ENCODE peak calls at places on chromosomes 1 and 21, in nine cellular contexts. One of them, this sample, is unnamed.

GRCh38 chr1:212293579-212293978 is 8.4 kb downstream of the PPP2R5A start:
- DNase-seq in KG1: no peak
- DNase-seq in psoas muscle: no peak
- DNase-seq in CMK: no peak
- DNase-seq in HEK293T: no peak
- DNase-seq in AG10803: peak
- DNase-seq in naive thymus-derived CD4-positive, alpha-beta T cell: no peak
- DNase-seq in Ammon's horn: no peak
- DNase-seq in Calu3: no peak
- DNase-seq in this sample: no peak

GRCh38 chr1:203189951-203190352 is 3.4 kb upstream of the CHI3L1 start:
- DNase-seq in KG1: no peak
- DNase-seq in psoas muscle: no peak
- DNase-seq in CMK: no peak
- DNase-seq in HEK293T: no peak
- DNase-seq in AG10803: peak
- DNase-seq in naive thymus-derived CD4-positive, alpha-beta T cell: no peak
- DNase-seq in Ammon's horn: no peak
- DNase-seq in Calu3: no peak
- DNase-seq in this sample: no peak

GRCh38 chr21:33850985-33851384 is 64.6 kb downstream of the ATP5PO start:
- DNase-seq in KG1: no peak
- DNase-seq in psoas muscle: no peak
- DNase-seq in CMK: no peak
- DNase-seq in HEK293T: no peak
- DNase-seq in AG10803: no peak
- DNase-seq in naive thymus-derived CD4-positive, alpha-beta T cell: no peak
- DNase-seq in Ammon's horn: no peak
- DNase-seq in Calu3: no peak
- DNase-seq in this sample: no peak

GRCh38 chr1:33657833-33658232 is 185.4 kb downstream of the ZSCAN20 start:
- DNase-seq in KG1: no peak
- DNase-seq in psoas muscle: no peak
- DNase-seq in CMK: no peak
- DNase-seq in HEK293T: no peak
- DNase-seq in AG10803: no peak
- DNase-seq in naive thymus-derived CD4-positive, alpha-beta T cell: no peak
- DNase-seq in Ammon's horn: no peak
- DNase-seq in Calu3: no peak
- DNase-seq in this sample: no peak

GRCh38 chr21:43196789-43197188 is 28.0 kb downstream of the CRYAA start:
- DNase-seq in KG1: no peak
- DNase-seq in psoas muscle: no peak
- DNase-seq in CMK: no peak
- DNase-seq in HEK293T: no peak
- DNase-seq in AG10803: no peak
- DNase-seq in naive thymus-derived CD4-positive, alpha-beta T cell: no peak
- DNase-seq in Ammon's horn: no peak
- DNase-seq in Calu3: peak
- DNase-seq in this sample: no peak

GRCh38 chr1:94514095-94514727 is 27.3 kb downstream of the F3 start:
- DNase-seq in KG1: no peak
- DNase-seq in psoas muscle: no peak
- DNase-seq in CMK: no peak
- DNase-seq in HEK293T: peak
- DNase-seq in AG10803: no peak
- DNase-seq in naive thymus-derived CD4-positive, alpha-beta T cell: no peak
- DNase-seq in Ammon's horn: peak
- DNase-seq in Calu3: peak
- DNase-seq in this sample: no peak

GRCh38 chr1:225462714-225463574 is 35.1 kb upstream of the LBR start:
- DNase-seq in KG1: no peak
- DNase-seq in psoas muscle: no peak
- DNase-seq in CMK: no peak
- DNase-seq in HEK293T: no peak
- DNase-seq in AG10803: no peak
- DNase-seq in naive thymus-derived CD4-positive, alpha-beta T cell: no peak
- DNase-seq in Ammon's horn: no peak
- DNase-seq in Calu3: no peak
- DNase-seq in this sample: no peak

GRCh38 chr1:155008015-155008941 is 5.7 kb downstream of the ZBTB7B start:
- DNase-seq in KG1: no peak
- DNase-seq in psoas muscle: no peak
- DNase-seq in CMK: no peak
- DNase-seq in HEK293T: no peak
- DNase-seq in AG10803: no peak
- DNase-seq in naive thymus-derived CD4-positive, alpha-beta T cell: no peak
- DNase-seq in Ammon's horn: no peak
- DNase-seq in Calu3: no peak
- DNase-seq in this sample: no peak

GRCh38 chr21:31795992-31796391 is 64.1 kb upstream of the SCAF4 start:
- DNase-seq in KG1: no peak
- DNase-seq in psoas muscle: no peak
- DNase-seq in CMK: no peak
- DNase-seq in HEK293T: no peak
- DNase-seq in AG10803: no peak
- DNase-seq in naive thymus-derived CD4-positive, alpha-beta T cell: no peak
- DNase-seq in Ammon's horn: no peak
- DNase-seq in Calu3: no peak
- DNase-seq in this sample: no peak

GRCh38 chr1:152777510-152778137 is 2.7 kb downstream of the LCE1F start:
- DNase-seq in KG1: no peak
- DNase-seq in psoas muscle: no peak
- DNase-seq in CMK: no peak
- DNase-seq in HEK293T: peak
- DNase-seq in AG10803: peak
- DNase-seq in naive thymus-derived CD4-positive, alpha-beta T cell: no peak
- DNase-seq in Ammon's horn: no peak
- DNase-seq in Calu3: peak
- DNase-seq in this sample: no peak

GRCh38 chr1:63663301-63663700 is 70.1 kb downstream of the PGM1 start:
- DNase-seq in KG1: no peak
- DNase-seq in psoas muscle: no peak
- DNase-seq in CMK: no peak
- DNase-seq in HEK293T: no peak
- DNase-seq in AG10803: peak
- DNase-seq in naive thymus-derived CD4-positive, alpha-beta T cell: no peak
- DNase-seq in Ammon's horn: no peak
- DNase-seq in Calu3: peak
- DNase-seq in this sample: no peak

GRCh38 chr1:13513063-13513884 is 529 bp downstream of the LRRC38 start:
- DNase-seq in KG1: no peak
- DNase-seq in psoas muscle: no peak
- DNase-seq in CMK: no peak
- DNase-seq in HEK293T: no peak
- DNase-seq in AG10803: no peak
- DNase-seq in naive thymus-derived CD4-positive, alpha-beta T cell: no peak
- DNase-seq in Ammon's horn: no peak
- DNase-seq in Calu3: no peak
- DNase-seq in this sample: no peak

GRCh38 chr1:159906960-159907359 is 7.0 kb upstream of the CFAP45 start:
- DNase-seq in KG1: no peak
- DNase-seq in psoas muscle: no peak
- DNase-seq in CMK: no peak
- DNase-seq in HEK293T: no peak
- DNase-seq in AG10803: no peak
- DNase-seq in naive thymus-derived CD4-positive, alpha-beta T cell: no peak
- DNase-seq in Ammon's horn: no peak
- DNase-seq in Calu3: peak
- DNase-seq in this sample: no peak

GRCh38 chr1:95278173-95278988 is 44.4 kb downstream of the RWDD3 start:
- DNase-seq in KG1: no peak
- DNase-seq in psoas muscle: no peak
- DNase-seq in CMK: no peak
- DNase-seq in HEK293T: no peak
- DNase-seq in AG10803: no peak
- DNase-seq in naive thymus-derived CD4-positive, alpha-beta T cell: no peak
- DNase-seq in Ammon's horn: no peak
- DNase-seq in Calu3: no peak
- DNase-seq in this sample: no peak

GRCh38 chr1:88943221-88943620 is 49.2 kb downstream of the KYAT3 start:
- DNase-seq in KG1: no peak
- DNase-seq in psoas muscle: no peak
- DNase-seq in CMK: no peak
- DNase-seq in HEK293T: no peak
- DNase-seq in AG10803: no peak
- DNase-seq in naive thymus-derived CD4-positive, alpha-beta T cell: no peak
- DNase-seq in Ammon's horn: no peak
- DNase-seq in Calu3: no peak
- DNase-seq in this sample: no peak

GRCh38 chr21:27268290-27268689 is 301.4 kb upstream of the ADAMTS5 start:
- DNase-seq in KG1: no peak
- DNase-seq in psoas muscle: no peak
- DNase-seq in CMK: no peak
- DNase-seq in HEK293T: no peak
- DNase-seq in AG10803: peak
- DNase-seq in naive thymus-derived CD4-positive, alpha-beta T cell: no peak
- DNase-seq in Ammon's horn: no peak
- DNase-seq in Calu3: no peak
- DNase-seq in this sample: peak

GRCh38 chr1:236176337-236177336 is 34.3 kb downstream of the GPR137B start:
- DNase-seq in KG1: no peak
- DNase-seq in psoas muscle: no peak
- DNase-seq in CMK: no peak
- DNase-seq in HEK293T: no peak
- DNase-seq in AG10803: no peak
- DNase-seq in naive thymus-derived CD4-positive, alpha-beta T cell: no peak
- DNase-seq in Ammon's horn: peak
- DNase-seq in Calu3: peak
- DNase-seq in this sample: peak

GRCh38 chr1:37605806-37606474 is 10.2 kb upstream of the GNL2 start:
- DNase-seq in KG1: no peak
- DNase-seq in psoas muscle: no peak
- DNase-seq in CMK: no peak
- DNase-seq in HEK293T: no peak
- DNase-seq in AG10803: peak
- DNase-seq in naive thymus-derived CD4-positive, alpha-beta T cell: no peak
- DNase-seq in Ammon's horn: no peak
- DNase-seq in Calu3: no peak
- DNase-seq in this sample: no peak

GRCh38 chr1:20291621-20292020 is 946 bp downstream of the VWA5B1 start:
- DNase-seq in KG1: no peak
- DNase-seq in psoas muscle: no peak
- DNase-seq in CMK: no peak
- DNase-seq in HEK293T: no peak
- DNase-seq in AG10803: no peak
- DNase-seq in naive thymus-derived CD4-positive, alpha-beta T cell: no peak
- DNase-seq in Ammon's horn: peak
- DNase-seq in Calu3: no peak
- DNase-seq in this sample: no peak

GRCh38 chr1:201153474-201154388 is 543 bp downstream of the TMEM9 start:
- DNase-seq in KG1: no peak
- DNase-seq in psoas muscle: no peak
- DNase-seq in CMK: peak
- DNase-seq in HEK293T: no peak
- DNase-seq in AG10803: no peak
- DNase-seq in naive thymus-derived CD4-positive, alpha-beta T cell: no peak
- DNase-seq in Ammon's horn: no peak
- DNase-seq in Calu3: no peak
- DNase-seq in this sample: no peak

GRCh38 chr1:31715097-31715872 is 11.5 kb upstream of the COL16A1 start:
- DNase-seq in KG1: no peak
- DNase-seq in psoas muscle: peak
- DNase-seq in CMK: no peak
- DNase-seq in HEK293T: peak
- DNase-seq in AG10803: peak
- DNase-seq in naive thymus-derived CD4-positive, alpha-beta T cell: no peak
- DNase-seq in Ammon's horn: peak
- DNase-seq in Calu3: peak
- DNase-seq in this sample: no peak

GRCh38 chr1:24903011-24903461 is 27.0 kb downstream of the RUNX3 start:
- DNase-seq in KG1: no peak
- DNase-seq in psoas muscle: no peak
- DNase-seq in CMK: no peak
- DNase-seq in HEK293T: no peak
- DNase-seq in AG10803: no peak
- DNase-seq in naive thymus-derived CD4-positive, alpha-beta T cell: no peak
- DNase-seq in Ammon's horn: no peak
- DNase-seq in Calu3: no peak
- DNase-seq in this sample: no peak

GRCh38 chr1:152502496-152503180 is 8.0 kb upstream of the LCE5A start:
- DNase-seq in KG1: no peak
- DNase-seq in psoas muscle: no peak
- DNase-seq in CMK: no peak
- DNase-seq in HEK293T: no peak
- DNase-seq in AG10803: peak
- DNase-seq in naive thymus-derived CD4-positive, alpha-beta T cell: no peak
- DNase-seq in Ammon's horn: no peak
- DNase-seq in Calu3: no peak
- DNase-seq in this sample: no peak

GRCh38 chr1:199646761-199647160 is 380.7 kb upstream of the NR5A2 start:
- DNase-seq in KG1: no peak
- DNase-seq in psoas muscle: no peak
- DNase-seq in CMK: no peak
- DNase-seq in HEK293T: no peak
- DNase-seq in AG10803: no peak
- DNase-seq in naive thymus-derived CD4-positive, alpha-beta T cell: no peak
- DNase-seq in Ammon's horn: no peak
- DNase-seq in Calu3: peak
- DNase-seq in this sample: no peak

GRCh38 chr1:17198476-17199258 is 6.3 kb upstream of the PADI1 start:
- DNase-seq in KG1: no peak
- DNase-seq in psoas muscle: no peak
- DNase-seq in CMK: no peak
- DNase-seq in HEK293T: no peak
- DNase-seq in AG10803: no peak
- DNase-seq in naive thymus-derived CD4-positive, alpha-beta T cell: no peak
- DNase-seq in Ammon's horn: no peak
- DNase-seq in Calu3: no peak
- DNase-seq in this sample: no peak

GRCh38 chr1:118963456-118964430 is 24.4 kb downstream of the TBX15 start:
- DNase-seq in KG1: no peak
- DNase-seq in psoas muscle: no peak
- DNase-seq in CMK: no peak
- DNase-seq in HEK293T: no peak
- DNase-seq in AG10803: peak
- DNase-seq in naive thymus-derived CD4-positive, alpha-beta T cell: no peak
- DNase-seq in Ammon's horn: no peak
- DNase-seq in Calu3: no peak
- DNase-seq in this sample: no peak

GRCh38 chr1:175126347-175126746 is 58.7 kb downstream of the TNN start:
- DNase-seq in KG1: peak
- DNase-seq in psoas muscle: no peak
- DNase-seq in CMK: no peak
- DNase-seq in HEK293T: no peak
- DNase-seq in AG10803: peak
- DNase-seq in naive thymus-derived CD4-positive, alpha-beta T cell: no peak
- DNase-seq in Ammon's horn: no peak
- DNase-seq in Calu3: no peak
- DNase-seq in this sample: no peak

GRCh38 chr21:32734214-32734613 is 6.4 kb upstream of the SYNJ1 start:
- DNase-seq in KG1: no peak
- DNase-seq in psoas muscle: no peak
- DNase-seq in CMK: no peak
- DNase-seq in HEK293T: no peak
- DNase-seq in AG10803: no peak
- DNase-seq in naive thymus-derived CD4-positive, alpha-beta T cell: no peak
- DNase-seq in Ammon's horn: no peak
- DNase-seq in Calu3: no peak
- DNase-seq in this sample: no peak

GRCh38 chr21:33441489-33442477 is 38.0 kb downstream of the TMEM50B start:
- DNase-seq in KG1: no peak
- DNase-seq in psoas muscle: peak
- DNase-seq in CMK: no peak
- DNase-seq in HEK293T: no peak
- DNase-seq in AG10803: peak
- DNase-seq in naive thymus-derived CD4-positive, alpha-beta T cell: no peak
- DNase-seq in Ammon's horn: no peak
- DNase-seq in Calu3: no peak
- DNase-seq in this sample: peak

GRCh38 chr21:43578677-43579313 is 80.5 kb downstream of the HSF2BP start:
- DNase-seq in KG1: no peak
- DNase-seq in psoas muscle: no peak
- DNase-seq in CMK: no peak
- DNase-seq in HEK293T: no peak
- DNase-seq in AG10803: peak
- DNase-seq in naive thymus-derived CD4-positive, alpha-beta T cell: no peak
- DNase-seq in Ammon's horn: no peak
- DNase-seq in Calu3: no peak
- DNase-seq in this sample: no peak

GRCh38 chr21:31706562-31706961 is 25.4 kb downstream of the SCAF4 start:
- DNase-seq in KG1: no peak
- DNase-seq in psoas muscle: no peak
- DNase-seq in CMK: no peak
- DNase-seq in HEK293T: no peak
- DNase-seq in AG10803: no peak
- DNase-seq in naive thymus-derived CD4-positive, alpha-beta T cell: no peak
- DNase-seq in Ammon's horn: no peak
- DNase-seq in Calu3: no peak
- DNase-seq in this sample: no peak

This sample was measured in kidney epithelial cell.